ENCODE peak calls at places on chromosomes 5 and 9, in eight cellular contexts. One of them, this sample, is unnamed. For H3K9me2, the result is how much of the 10 kb centered on the place peaks cover.

GRCh38 chr5:102971693-102972293 is 148.1 kb downstream of the GIN1 start:
- DNase-seq in GM23338: peak
- DNase-seq in SK-N-SH: no peak
- DNase-seq in OCI-LY7: peak
- DNase-seq in HCT116: peak
- DNase-seq in MM.1S: peak
- DNase-seq in PC-9: no peak
- DNase-seq in hepatocyte: peak
- DNase-seq in this sample: peak

GRCh38 chr5:75536694-75537360 is 25.1 kb downstream of the POLK start:
- DNase-seq in SK-N-SH: peak
- DNase-seq in GM23338: peak
- DNase-seq in HCT116: no peak
- DNase-seq in PC-9: no peak
- DNase-seq in OCI-LY7: no peak
- DNase-seq in hepatocyte: no peak
- DNase-seq in MM.1S: no peak
- DNase-seq in this sample: no peak

GRCh38 chr9:71719585-71719984 is 48.7 kb downstream of the CEMIP2 start:
- DNase-seq in GM23338: no peak
- DNase-seq in OCI-LY7: no peak
- DNase-seq in HCT116: no peak
- DNase-seq in MM.1S: no peak
- DNase-seq in SK-N-SH: no peak
- DNase-seq in PC-9: no peak
- DNase-seq in hepatocyte: peak
- DNase-seq in this sample: no peak

GRCh38 chr5:179915406-179915935 is 7.8 kb upstream of the TBC1D9B start:
- DNase-seq in SK-N-SH: no peak
- DNase-seq in PC-9: no peak
- DNase-seq in GM23338: no peak
- DNase-seq in MM.1S: no peak
- DNase-seq in OCI-LY7: no peak
- DNase-seq in hepatocyte: no peak
- DNase-seq in HCT116: no peak
- DNase-seq in this sample: no peak

GRCh38 chr9:87878930-87879603 is 3.6 kb upstream of the SPATA31E1 start:
- DNase-seq in HCT116: no peak
- DNase-seq in OCI-LY7: no peak
- DNase-seq in hepatocyte: no peak
- DNase-seq in MM.1S: no peak
- DNase-seq in SK-N-SH: no peak
- DNase-seq in GM23338: no peak
- DNase-seq in PC-9: no peak
- DNase-seq in this sample: peak

GRCh38 chr9:122059214-122059978 is 33.7 kb downstream of the TTLL11 start:
- DNase-seq in MM.1S: no peak
- DNase-seq in PC-9: no peak
- DNase-seq in HCT116: no peak
- DNase-seq in OCI-LY7: no peak
- DNase-seq in hepatocyte: no peak
- DNase-seq in SK-N-SH: no peak
- DNase-seq in GM23338: no peak
- DNase-seq in this sample: no peak

GRCh38 chr5:113166710-113167366 is 190.2 kb downstream of the DCP2 start:
- DNase-seq in PC-9: peak
- DNase-seq in OCI-LY7: no peak
- DNase-seq in SK-N-SH: no peak
- DNase-seq in MM.1S: no peak
- DNase-seq in hepatocyte: peak
- DNase-seq in HCT116: peak
- DNase-seq in GM23338: no peak
- DNase-seq in this sample: peak

GRCh38 chr9:14830057-14830456 is 80.2 kb downstream of the FREM1 start:
- DNase-seq in HCT116: no peak
- DNase-seq in PC-9: no peak
- DNase-seq in GM23338: no peak
- DNase-seq in MM.1S: no peak
- DNase-seq in OCI-LY7: no peak
- DNase-seq in hepatocyte: no peak
- DNase-seq in SK-N-SH: no peak
- DNase-seq in this sample: no peak

GRCh38 chr5:172004824-172005237 is 1.6 kb downstream of the FBXW11 start:
- DNase-seq in HCT116: no peak
- DNase-seq in MM.1S: peak
- DNase-seq in OCI-LY7: peak
- DNase-seq in SK-N-SH: no peak
- DNase-seq in GM23338: no peak
- DNase-seq in hepatocyte: no peak
- DNase-seq in PC-9: no peak
- DNase-seq in this sample: no peak

GRCh38 chr9:133351526-133351907 is 3.5 kb downstream of the RPL7A start:
- DNase-seq in MM.1S: no peak
- DNase-seq in HCT116: no peak
- DNase-seq in SK-N-SH: no peak
- DNase-seq in OCI-LY7: no peak
- DNase-seq in GM23338: no peak
- DNase-seq in PC-9: no peak
- DNase-seq in hepatocyte: no peak
- DNase-seq in this sample: peak

GRCh38 chr9:91179237-91180138 is 182.2 kb downstream of the AUH start:
- DNase-seq in HCT116: no peak
- DNase-seq in MM.1S: no peak
- DNase-seq in GM23338: no peak
- DNase-seq in PC-9: no peak
- DNase-seq in hepatocyte: no peak
- DNase-seq in OCI-LY7: no peak
- DNase-seq in SK-N-SH: no peak
- DNase-seq in this sample: peak

GRCh38 chr5:137613554-137614265 is 114.6 kb upstream of the SPOCK1 start:
- DNase-seq in SK-N-SH: no peak
- DNase-seq in HCT116: no peak
- DNase-seq in OCI-LY7: no peak
- DNase-seq in MM.1S: no peak
- DNase-seq in PC-9: no peak
- DNase-seq in GM23338: no peak
- DNase-seq in hepatocyte: no peak
- DNase-seq in this sample: peak

GRCh38 chr5:89755024-89755423 is 654.5 kb downstream of the CETN3 start:
- DNase-seq in HCT116: no peak
- DNase-seq in PC-9: no peak
- DNase-seq in OCI-LY7: no peak
- DNase-seq in MM.1S: no peak
- DNase-seq in hepatocyte: no peak
- DNase-seq in GM23338: no peak
- DNase-seq in SK-N-SH: no peak
- DNase-seq in this sample: peak

GRCh38 chr5:109589983-109590382 is 99.7 kb upstream of the MAN2A1 start:
- DNase-seq in hepatocyte: no peak
- DNase-seq in SK-N-SH: no peak
- DNase-seq in MM.1S: no peak
- DNase-seq in PC-9: no peak
- DNase-seq in GM23338: peak
- DNase-seq in OCI-LY7: peak
- DNase-seq in HCT116: no peak
- DNase-seq in this sample: peak

GRCh38 chr9:68505681-68506409 is 34.8 kb downstream of the TMEM252 start:
- DNase-seq in MM.1S: no peak
- DNase-seq in GM23338: no peak
- DNase-seq in hepatocyte: no peak
- DNase-seq in SK-N-SH: no peak
- DNase-seq in PC-9: no peak
- DNase-seq in HCT116: no peak
- DNase-seq in OCI-LY7: peak
- DNase-seq in this sample: peak

GRCh38 chr5:39599721-39600431 is 175.1 kb upstream of the DAB2 start:
- DNase-seq in OCI-LY7: peak
- DNase-seq in PC-9: no peak
- DNase-seq in hepatocyte: peak
- DNase-seq in GM23338: peak
- DNase-seq in HCT116: peak
- DNase-seq in SK-N-SH: no peak
- DNase-seq in MM.1S: peak
- DNase-seq in this sample: peak

GRCh38 chr9:15104826-15105420 is 194.7 kb upstream of the FREM1 start:
- DNase-seq in SK-N-SH: peak
- DNase-seq in hepatocyte: peak
- DNase-seq in PC-9: peak
- DNase-seq in HCT116: peak
- DNase-seq in MM.1S: no peak
- DNase-seq in GM23338: peak
- DNase-seq in OCI-LY7: peak
- DNase-seq in this sample: peak

GRCh38 chr5:33761139-33761538 is 130.7 kb downstream of the ADAMTS12 start:
- DNase-seq in SK-N-SH: no peak
- DNase-seq in OCI-LY7: no peak
- DNase-seq in MM.1S: no peak
- DNase-seq in GM23338: peak
- DNase-seq in HCT116: no peak
- DNase-seq in PC-9: no peak
- DNase-seq in hepatocyte: no peak
- DNase-seq in this sample: no peak

DNA sequence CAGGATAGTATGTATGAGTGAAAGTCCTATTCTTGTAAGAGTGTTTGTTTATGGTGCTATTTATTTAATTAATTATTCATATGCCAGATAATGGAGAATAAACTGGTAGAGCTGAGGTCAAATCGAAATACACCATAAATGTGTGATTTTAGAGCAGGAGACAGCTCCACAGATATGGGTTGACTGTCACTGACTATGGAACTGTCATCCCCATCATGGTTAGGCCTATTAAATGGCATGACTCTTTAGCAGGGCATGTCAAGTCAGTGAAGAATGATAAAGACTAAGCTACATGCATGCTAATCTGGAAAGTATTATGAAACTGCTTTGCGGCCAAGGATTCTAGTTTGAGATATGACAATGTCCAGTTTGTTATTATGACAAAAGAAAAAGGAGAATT is 658.6 kb downstream of the ISL1 start:
- DNase-seq in SK-N-SH: no peak
- DNase-seq in MM.1S: no peak
- DNase-seq in hepatocyte: no peak
- DNase-seq in GM23338: no peak
- DNase-seq in PC-9: no peak
- DNase-seq in HCT116: no peak
- DNase-seq in OCI-LY7: no peak
- DNase-seq in this sample: no peak
- H3K9me2 ChIP-seq in SK-N-SH: under half
- H3K9me2 ChIP-seq in MM.1S: under half
- H3K9me2 ChIP-seq in hepatocyte: under half
- H3K9me2 ChIP-seq in GM23338: under half
- H3K9me2 ChIP-seq in PC-9: under half
- H3K9me2 ChIP-seq in HCT116: under half
- H3K9me2 ChIP-seq in OCI-LY7: under half
- H3K9me2 ChIP-seq in this sample: under half

DNA sequence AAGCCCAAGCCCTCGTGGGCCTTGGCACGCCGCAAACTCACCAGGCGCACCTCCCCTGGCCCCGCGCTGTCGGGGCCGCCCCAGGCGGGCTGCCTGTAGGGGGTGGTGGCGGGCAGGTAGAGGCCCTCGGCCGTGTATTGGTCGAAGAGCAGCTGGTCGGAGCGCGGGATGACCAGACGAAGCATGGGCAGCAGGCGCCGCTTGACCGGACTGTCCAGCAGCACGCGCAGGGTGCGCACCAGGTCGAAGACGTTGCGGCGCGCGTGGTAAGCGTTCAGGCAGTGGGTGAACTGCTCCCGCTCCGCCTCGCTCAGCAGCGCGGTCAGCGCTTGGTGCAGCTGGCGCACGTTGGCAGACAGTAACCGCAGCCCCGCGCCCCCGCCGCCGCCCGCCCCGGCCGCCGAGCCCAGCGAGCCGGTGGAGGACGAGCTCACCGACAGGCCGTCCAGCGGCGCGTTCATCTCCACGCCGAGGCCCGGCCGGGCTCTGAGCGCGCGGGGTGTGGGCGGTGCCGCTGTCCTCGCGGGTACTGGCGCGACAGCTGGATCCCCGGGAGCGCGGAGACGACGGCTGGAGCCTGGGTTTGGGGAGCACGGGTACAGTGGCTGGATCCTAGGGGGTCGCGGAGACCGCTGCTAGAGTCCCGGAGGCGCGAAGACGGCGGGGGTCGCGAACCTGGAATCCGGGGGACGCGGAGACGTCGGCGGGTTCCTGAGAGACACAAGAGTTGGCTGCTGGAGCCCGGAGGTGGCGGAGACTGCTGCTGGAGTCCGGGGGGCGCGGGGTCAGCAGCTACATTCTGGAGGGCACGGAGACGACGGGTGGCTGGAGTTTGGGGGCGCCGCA is 709 bp downstream of the WHRN start:
- DNase-seq in HCT116: peak
- DNase-seq in PC-9: peak
- DNase-seq in OCI-LY7: no peak
- DNase-seq in SK-N-SH: peak
- DNase-seq in hepatocyte: peak
- DNase-seq in MM.1S: peak
- DNase-seq in GM23338: peak
- DNase-seq in this sample: peak
- TF ChIP-seq CTCF in HCT116: peak
- TF ChIP-seq CTCF in PC-9: no peak
- TF ChIP-seq CTCF in OCI-LY7: no peak
- TF ChIP-seq CTCF in SK-N-SH: peak
- TF ChIP-seq CTCF in hepatocyte: peak
- TF ChIP-seq CTCF in MM.1S: peak
- TF ChIP-seq CTCF in GM23338: peak
- TF ChIP-seq CTCF in this sample: peak

DNA sequence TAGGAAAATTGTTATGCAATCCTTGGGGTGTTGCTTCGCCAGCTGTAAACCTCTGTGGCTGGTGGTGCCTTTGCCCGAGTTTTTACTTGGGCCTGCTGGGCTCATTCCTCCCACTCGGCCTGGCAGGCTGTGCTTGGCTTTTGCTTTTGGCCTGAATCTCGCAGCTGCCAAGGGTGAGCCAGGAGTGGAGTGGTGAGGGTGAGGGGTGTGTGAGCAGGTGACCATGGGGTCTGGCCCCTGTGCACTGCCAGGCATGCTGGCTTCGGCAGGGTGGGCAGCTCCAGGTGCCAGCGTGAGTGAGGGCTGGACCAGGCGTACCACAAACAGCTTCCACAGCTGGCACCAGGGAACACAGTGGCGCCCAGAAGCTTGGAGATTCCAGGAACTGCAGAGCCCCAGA is 12.6 kb upstream of the DHFR start:
- DNase-seq in hepatocyte: no peak
- DNase-seq in HCT116: no peak
- DNase-seq in GM23338: no peak
- DNase-seq in OCI-LY7: no peak
- DNase-seq in SK-N-SH: no peak
- DNase-seq in MM.1S: no peak
- DNase-seq in PC-9: no peak
- DNase-seq in this sample: no peak
- H3K9me2 ChIP-seq in hepatocyte: under half
- H3K9me2 ChIP-seq in HCT116: under half
- H3K9me2 ChIP-seq in GM23338: under half
- H3K9me2 ChIP-seq in OCI-LY7: under half
- H3K9me2 ChIP-seq in SK-N-SH: under half
- H3K9me2 ChIP-seq in MM.1S: under half
- H3K9me2 ChIP-seq in PC-9: under half
- H3K9me2 ChIP-seq in this sample: under half

DNA sequence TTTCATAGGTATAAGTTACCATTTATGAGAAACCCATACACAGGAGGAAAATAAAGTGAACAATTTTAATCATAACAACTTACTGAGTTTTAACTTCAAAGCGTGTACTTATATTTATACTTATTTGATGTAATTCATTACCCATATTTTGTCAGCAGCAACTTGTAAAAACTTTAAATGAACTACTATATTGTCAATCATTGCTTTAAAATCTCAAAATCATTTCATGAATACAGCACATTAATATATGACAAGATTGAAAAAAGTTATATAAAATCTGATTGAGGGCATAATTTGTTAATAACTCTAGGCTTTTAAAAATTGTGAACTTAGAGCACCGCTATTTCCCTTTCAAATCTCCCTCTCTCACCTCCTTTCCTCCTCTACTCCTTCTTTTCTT is 573.1 kb downstream of the PDE4D start:
- DNase-seq in MM.1S: no peak
- DNase-seq in PC-9: no peak
- DNase-seq in SK-N-SH: no peak
- DNase-seq in OCI-LY7: no peak
- DNase-seq in HCT116: no peak
- DNase-seq in GM23338: no peak
- DNase-seq in hepatocyte: no peak
- DNase-seq in this sample: no peak
- TF ChIP-seq CTCF in MM.1S: no peak
- TF ChIP-seq CTCF in PC-9: no peak
- TF ChIP-seq CTCF in SK-N-SH: no peak
- TF ChIP-seq CTCF in OCI-LY7: no peak
- TF ChIP-seq CTCF in HCT116: no peak
- TF ChIP-seq CTCF in GM23338: no peak
- TF ChIP-seq CTCF in hepatocyte: no peak
- TF ChIP-seq CTCF in this sample: no peak

This sample was measured in PC-3.